ENCODE peak calls at places on chromosome 6, in four cellular contexts. B is GM12878, I is colonic mucosa, J is heart left ventricle. P is an unnamed sample. For H3K36me3, the result is how much of the 10 kb centered on the place peaks cover.

GRCh38 chr6:41673704-41674000 is 35.4 kb downstream of the MDFI start:
- DNase-seq in B (no peak), I (no peak), J (no peak), P (no peak)

GRCh38 chr6:158660331-158660730 is 10.5 kb downstream of the SYTL3 start:
- DNase-seq in B (no peak), I (peak), J (no peak), P (no peak)

GRCh38 chr6:16670183-16670582 is 91.1 kb downstream of the ATXN1 start:
- DNase-seq in B (no peak), I (no peak), J (peak), P (peak)

GRCh38 chr6:53333439-53334408 is 15.0 kb downstream of the ELOVL5 start:
- DNase-seq in B (no peak), I (no peak), J (no peak), P (no peak)

GRCh38 chr6:150323205-150323604 is 45.6 kb upstream of the IYD start:
- DNase-seq in B (no peak), I (no peak), J (no peak), P (no peak)

GRCh38 chr6:129849456-129849855 is 11.7 kb downstream of the TMEM244 start:
- DNase-seq in B (no peak), I (no peak), J (no peak), P (no peak)

GRCh38 chr6:170135821-170136471 is 154.9 kb downstream of the DLL1 start:
- DNase-seq in B (no peak), I (no peak), J (no peak), P (no peak)

GRCh38 chr6:53825514-53826321 is 30.9 kb downstream of the LRRC1 start:
- DNase-seq in B (no peak), I (peak), J (no peak), P (no peak)

GRCh38 chr6:32153252-32153834 is 598 bp upstream of the PPT2 start:
- DNase-seq in B (no peak), I (peak), J (peak), P (no peak)

GRCh38 chr6:18746727-18747126 is 359.6 kb downstream of the RNF144B start:
- DNase-seq in B (no peak), I (no peak), J (no peak), P (no peak)

GRCh38 chr6:160737934-160738333 is 35.9 kb downstream of the PLG start:
- DNase-seq in B (no peak), I (no peak), J (no peak), P (no peak)

GRCh38 chr6:118780728-118781127 is 113.2 kb upstream of the ASF1A start:
- DNase-seq in B (no peak), I (no peak), J (no peak), P (no peak)

GRCh38 chr6:169243661-169244060 is 10.0 kb downstream of the THBS2 start:
- DNase-seq in B (no peak), I (no peak), J (no peak), P (no peak)

GRCh38 chr6:39772559-39773283 is 19.5 kb upstream of the DAAM2 start:
- DNase-seq in B (no peak), I (no peak), J (no peak), P (no peak)

GRCh38 chr6:89254569-89254968 is 37.4 kb upstream of the GABRR1 start:
- DNase-seq in B (no peak), I (no peak), J (no peak), P (no peak)

GRCh38 chr6:20853828-20854227 is 319.6 kb downstream of the CDKAL1 start:
- DNase-seq in B (no peak), I (no peak), J (no peak), P (no peak)

GRCh38 chr6:125363360-125364121 is 61.8 kb upstream of the HDDC2 start:
- DNase-seq in B (no peak), I (no peak), J (peak), P (no peak)

GRCh38 chr6:26576929-26577719 is 19.6 kb upstream of the ABT1 start:
- DNase-seq in B (no peak), I (peak), J (no peak), P (peak)

GRCh38 chr6:78031228-78031627 is 378.4 kb downstream of the MEI4 start:
- DNase-seq in B (no peak), I (no peak), J (no peak), P (no peak)

GRCh38 chr6:31865205-31866118 is 2.8 kb upstream of the NEU1 start:
- DNase-seq in B (no peak), I (no peak), J (no peak), P (no peak)

GRCh38 chr6:148771212-148771601 is 24.4 kb downstream of the UST start:
- DNase-seq in B (no peak), I (peak), J (peak), P (no peak)

GRCh38 chr6:8644306-8644705 is 209.0 kb upstream of the SLC35B3 start:
- DNase-seq in B (no peak), I (no peak), J (no peak), P (no peak)

GRCh38 chr6:116335612-116336011 is 35.1 kb upstream of the DSE start:
- DNase-seq in B (no peak), I (no peak), J (no peak), P (no peak)

GRCh38 chr6:96760153-96760687 is 77.1 kb downstream of the GPR63 start:
- DNase-seq in B (no peak), I (no peak), J (no peak), P (no peak)

GRCh38 chr6:20605581-20605980 is 71.3 kb downstream of the CDKAL1 start:
- DNase-seq in B (no peak), I (no peak), J (no peak), P (no peak)

GRCh38 chr6:5541751-5542432 is 280.6 kb downstream of the FARS2 start:
- DNase-seq in B (no peak), I (no peak), J (no peak), P (no peak)

GRCh38 chr6:34517461-34517868 is 38.7 kb downstream of the SPDEF start:
- DNase-seq in B (no peak), I (no peak), J (no peak), P (no peak)

GRCh38 chr6:12163149-12163548 is 127.0 kb upstream of the EDN1 start:
- DNase-seq in B (no peak), I (no peak), J (no peak), P (no peak)

GRCh38 chr6:137202078-137202477 is 17.1 kb downstream of the IFNGR1 start:
- DNase-seq in B (no peak), I (no peak), J (no peak), P (no peak)

GRCh38 chr6:112468359-112468758 is 121.2 kb downstream of the RFPL4B start:
- DNase-seq in B (no peak), I (no peak), J (no peak), P (no peak)

GRCh38 chr6:124294572-124294971 is 490.9 kb downstream of the NKAIN2 start:
- DNase-seq in B (no peak), I (no peak), J (no peak), P (no peak)

GRCh38 chr6:157058574-157058973 is 264.7 kb downstream of the TMEM242 start:
- DNase-seq in B (no peak), I (no peak), J (no peak), P (no peak)

GRCh38 chr6:138036955-138037592 is 70.1 kb downstream of the PERP start:
- DNase-seq in B (no peak), I (no peak), J (no peak), P (no peak)

GRCh38 chr6:160278786-160279310 is 20.2 kb upstream of the SLC22A2 start:
- DNase-seq in B (no peak), I (no peak), J (no peak), P (no peak)

GRCh38 chr6:149347067-149347466 is 29.6 kb downstream of the TAB2 start:
- DNase-seq in B (no peak), I (no peak), J (no peak), P (no peak)

GRCh38 chr6:41408982-41409381 is 73.6 kb downstream of the NCR2 start:
- DNase-seq in B (no peak), I (no peak), J (no peak), P (no peak)

GRCh38 chr6:116386581-116387299 is 16.0 kb downstream of the DSE start:
- DNase-seq in B (no peak), I (no peak), J (no peak), P (no peak)

GRCh38 chr6:98769546-98769945 is 64.8 kb upstream of the POU3F2 start:
- DNase-seq in B (no peak), I (peak), J (no peak), P (no peak)
- TF ChIP-seq CTCF in B (peak), I (no peak), J (peak), P (peak)

DNA sequence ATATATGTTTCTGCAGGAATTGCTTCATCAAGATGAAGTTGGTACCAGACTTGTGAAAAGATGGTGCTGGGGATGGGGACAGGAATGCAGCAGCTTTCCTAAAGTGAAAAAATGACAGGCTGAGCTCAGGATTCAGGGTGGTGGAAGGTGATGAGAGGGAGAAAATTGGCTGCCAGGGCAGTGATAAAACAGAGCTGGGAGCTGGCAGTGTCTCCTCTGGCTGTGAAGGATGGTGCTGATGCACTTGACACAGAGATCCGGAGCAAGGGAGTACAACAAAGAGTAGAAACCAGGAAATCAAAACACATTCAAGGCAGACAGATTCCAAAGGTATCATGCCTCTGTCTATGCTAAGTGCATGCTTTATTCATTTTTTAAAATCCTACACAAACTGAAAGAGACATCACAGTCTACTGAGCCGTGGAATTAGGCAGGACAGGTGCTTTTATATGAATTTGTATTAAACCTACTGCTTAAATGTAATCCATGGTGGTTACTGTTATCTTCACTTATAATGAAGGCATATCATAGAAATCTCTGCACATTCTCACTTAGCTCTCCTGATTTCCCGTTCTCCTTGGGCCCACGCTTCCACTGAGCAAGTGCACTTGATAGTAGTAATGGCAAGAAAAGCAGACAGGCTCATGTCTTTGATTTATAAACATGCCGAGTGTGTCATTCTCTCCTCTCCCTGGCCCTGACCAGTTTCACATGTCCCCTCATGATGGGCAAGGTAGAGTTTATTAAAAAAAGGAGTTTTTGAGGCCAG is 186.5 kb downstream of the HIVEP2 start:
- DNase-seq in B (no peak), I (no peak), J (no peak), P (no peak)
- H3K36me3 ChIP-seq in B (under half), I (under half), J (half or more), P (under half)

GRCh38 chr6:29426654-29427053 is 11.9 kb downstream of the OR12D1 start:
- DNase-seq in B (no peak), I (no peak), J (no peak), P (no peak)
- TF ChIP-seq CTCF in B (no peak), I (no peak), J (no peak), P (no peak)

GRCh38 chr6:33443025-33443424 is 11.4 kb upstream of the ZBTB9 start:
- DNase-seq in B (no peak), I (no peak), J (no peak), P (no peak)

GRCh38 chr6:33440649-33441309 is 13.6 kb upstream of the ZBTB9 start:
- DNase-seq in B (no peak), I (no peak), J (no peak), P (no peak)

GRCh38 chr6:33442283-33442682 is 12.1 kb upstream of the ZBTB9 start:
- DNase-seq in B (no peak), I (no peak), J (no peak), P (no peak)

GRCh38 chr6:33439956-33440648 is 14.3 kb upstream of the ZBTB9 start:
- DNase-seq in B (no peak), I (no peak), J (no peak), P (no peak)

GRCh38 chr6:33441457-33441856 is 12.9 kb upstream of the ZBTB9 start:
- DNase-seq in B (no peak), I (no peak), J (no peak), P (no peak)
- H3K36me3 ChIP-seq in B (under half), I (under half), J (under half), P (under half)

GRCh38 chr6:15643542-15643941 is 19.3 kb downstream of the DTNBP1 start:
- DNase-seq in B (no peak), I (no peak), J (no peak), P (no peak)

GRCh38 chr6:15644904-15645303 is 17.9 kb downstream of the DTNBP1 start:
- DNase-seq in B (no peak), I (no peak), J (no peak), P (no peak)

GRCh38 chr6:15638373-15638772 is 24.5 kb downstream of the DTNBP1 start:
- DNase-seq in B (no peak), I (no peak), J (no peak), P (no peak)

DNA sequence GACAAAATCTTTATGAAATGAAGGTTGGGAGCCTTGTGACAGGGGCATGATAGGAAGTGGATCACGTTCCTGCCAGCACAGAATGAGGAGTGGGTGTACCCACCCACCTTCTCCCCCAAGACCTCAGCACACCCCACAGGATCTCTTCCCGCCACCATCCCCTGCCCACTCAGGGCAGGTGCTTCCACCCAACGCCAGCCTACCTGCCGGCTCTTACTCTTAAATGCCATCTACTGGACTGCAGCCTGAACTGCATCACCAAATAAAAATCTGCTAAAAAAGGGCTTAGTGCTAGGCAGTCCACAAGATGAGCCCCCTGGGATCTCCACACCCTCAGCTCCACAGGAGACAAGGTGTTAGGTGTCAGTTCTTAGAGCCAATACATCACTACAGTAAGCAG is 20.6 kb downstream of the DTNBP1 start:
- DNase-seq in B (no peak), I (no peak), J (no peak), P (no peak)
- TF ChIP-seq CTCF in B (no peak), I (no peak), J (no peak), P (peak)

GRCh38 chr6:167910007-167910406 is 83.3 kb downstream of the AFDN start:
- DNase-seq in B (no peak), I (no peak), J (no peak), P (no peak)
- H3K36me3 ChIP-seq in B (under half), I (under half), J (under half), P (under half)

P was measured in GM06990.